ENCODE peak calls at places on chromosomes 13 and 19, in seven cellular contexts. One of them, this sample, is unnamed.

GRCh38 chr13:39956036-39956435 is 300.6 kb downstream of the COG6 start:
- DNase-seq in tibial artery: no peak
- DNase-seq in islet precursor cell: no peak
- DNase-seq in Right ventricle myocardium inferior: no peak
- DNase-seq in anterior cingulate cortex: no peak
- DNase-seq in NCI-H1092 treated with DMSO at 0.1 percent for 48 hours: no peak
- DNase-seq in progenitor cell of endocrine pancreas: no peak
- DNase-seq in this sample: no peak

GRCh38 chr13:36447501-36447900 is 15.2 kb downstream of the CCNA1 start:
- DNase-seq in anterior cingulate cortex: no peak
- DNase-seq in progenitor cell of endocrine pancreas: no peak
- DNase-seq in Right ventricle myocardium inferior: no peak
- DNase-seq in islet precursor cell: no peak
- DNase-seq in tibial artery: no peak
- DNase-seq in NCI-H1092 treated with DMSO at 0.1 percent for 48 hours: no peak
- DNase-seq in this sample: no peak

GRCh38 chr19:45884682-45885555 is 1.0 kb downstream of the IRF2BP1 start:
- DNase-seq in NCI-H1092 treated with DMSO at 0.1 percent for 48 hours: peak
- DNase-seq in Right ventricle myocardium inferior: no peak
- DNase-seq in progenitor cell of endocrine pancreas: no peak
- DNase-seq in islet precursor cell: no peak
- DNase-seq in anterior cingulate cortex: no peak
- DNase-seq in tibial artery: no peak
- DNase-seq in this sample: peak

GRCh38 chr19:55486971-55487883 is 1.0 kb upstream of the SSC5D start:
- DNase-seq in Right ventricle myocardium inferior: peak
- DNase-seq in tibial artery: peak
- DNase-seq in progenitor cell of endocrine pancreas: no peak
- DNase-seq in islet precursor cell: peak
- DNase-seq in NCI-H1092 treated with DMSO at 0.1 percent for 48 hours: no peak
- DNase-seq in anterior cingulate cortex: no peak
- DNase-seq in this sample: no peak

GRCh38 chr19:30865481-30865880 is 483.8 kb downstream of the TSHZ3 start:
- DNase-seq in islet precursor cell: peak
- DNase-seq in NCI-H1092 treated with DMSO at 0.1 percent for 48 hours: no peak
- DNase-seq in progenitor cell of endocrine pancreas: no peak
- DNase-seq in tibial artery: no peak
- DNase-seq in anterior cingulate cortex: no peak
- DNase-seq in Right ventricle myocardium inferior: no peak
- DNase-seq in this sample: no peak

GRCh38 chr19:16588089-16588823 is 16.0 kb upstream of the SLC35E1 start:
- DNase-seq in progenitor cell of endocrine pancreas: no peak
- DNase-seq in Right ventricle myocardium inferior: peak
- DNase-seq in islet precursor cell: peak
- DNase-seq in tibial artery: no peak
- DNase-seq in NCI-H1092 treated with DMSO at 0.1 percent for 48 hours: peak
- DNase-seq in anterior cingulate cortex: peak
- DNase-seq in this sample: no peak

GRCh38 chr13:109569938-109570711 is 216.3 kb downstream of the IRS2 start:
- DNase-seq in progenitor cell of endocrine pancreas: no peak
- DNase-seq in tibial artery: no peak
- DNase-seq in Right ventricle myocardium inferior: peak
- DNase-seq in islet precursor cell: no peak
- DNase-seq in anterior cingulate cortex: no peak
- DNase-seq in NCI-H1092 treated with DMSO at 0.1 percent for 48 hours: no peak
- DNase-seq in this sample: no peak

GRCh38 chr19:38852231-38853044 is 2.7 kb upstream of the HNRNPL start:
- DNase-seq in progenitor cell of endocrine pancreas: peak
- DNase-seq in Right ventricle myocardium inferior: peak
- DNase-seq in tibial artery: peak
- DNase-seq in islet precursor cell: peak
- DNase-seq in anterior cingulate cortex: peak
- DNase-seq in NCI-H1092 treated with DMSO at 0.1 percent for 48 hours: no peak
- DNase-seq in this sample: no peak

GRCh38 chr13:47114030-47114429 is 217.2 kb upstream of the HTR2A start:
- DNase-seq in islet precursor cell: no peak
- DNase-seq in anterior cingulate cortex: no peak
- DNase-seq in tibial artery: no peak
- DNase-seq in NCI-H1092 treated with DMSO at 0.1 percent for 48 hours: no peak
- DNase-seq in Right ventricle myocardium inferior: no peak
- DNase-seq in progenitor cell of endocrine pancreas: no peak
- DNase-seq in this sample: no peak

GRCh38 chr19:24054044-24054935 is 32.7 kb upstream of the ZNF254 start:
- DNase-seq in NCI-H1092 treated with DMSO at 0.1 percent for 48 hours: no peak
- DNase-seq in progenitor cell of endocrine pancreas: no peak
- DNase-seq in Right ventricle myocardium inferior: no peak
- DNase-seq in tibial artery: no peak
- DNase-seq in islet precursor cell: no peak
- DNase-seq in anterior cingulate cortex: no peak
- DNase-seq in this sample: no peak

GRCh38 chr19:56707821-56708220 is 36.3 kb upstream of the ZNF835 start:
- DNase-seq in anterior cingulate cortex: peak
- DNase-seq in tibial artery: no peak
- DNase-seq in NCI-H1092 treated with DMSO at 0.1 percent for 48 hours: no peak
- DNase-seq in islet precursor cell: no peak
- DNase-seq in Right ventricle myocardium inferior: no peak
- DNase-seq in progenitor cell of endocrine pancreas: no peak
- DNase-seq in this sample: no peak

GRCh38 chr19:42030605-42031004 is 36.6 kb upstream of the ATP1A3 start:
- DNase-seq in anterior cingulate cortex: no peak
- DNase-seq in NCI-H1092 treated with DMSO at 0.1 percent for 48 hours: no peak
- DNase-seq in islet precursor cell: no peak
- DNase-seq in Right ventricle myocardium inferior: no peak
- DNase-seq in tibial artery: no peak
- DNase-seq in progenitor cell of endocrine pancreas: no peak
- DNase-seq in this sample: no peak

GRCh38 chr13:25806304-25806974 is 245.4 kb downstream of the SHISA2 start:
- DNase-seq in Right ventricle myocardium inferior: no peak
- DNase-seq in anterior cingulate cortex: no peak
- DNase-seq in progenitor cell of endocrine pancreas: no peak
- DNase-seq in islet precursor cell: no peak
- DNase-seq in tibial artery: no peak
- DNase-seq in NCI-H1092 treated with DMSO at 0.1 percent for 48 hours: no peak
- DNase-seq in this sample: no peak

GRCh38 chr19:6424190-6424938 is at the start of gene KHSRP:
- DNase-seq in progenitor cell of endocrine pancreas: no peak
- DNase-seq in islet precursor cell: no peak
- DNase-seq in Right ventricle myocardium inferior: no peak
- DNase-seq in anterior cingulate cortex: no peak
- DNase-seq in tibial artery: no peak
- DNase-seq in NCI-H1092 treated with DMSO at 0.1 percent for 48 hours: no peak
- DNase-seq in this sample: no peak

GRCh38 chr19:53394522-53394973 is 401 bp upstream of the ZNF765 start:
- DNase-seq in anterior cingulate cortex: peak
- DNase-seq in NCI-H1092 treated with DMSO at 0.1 percent for 48 hours: peak
- DNase-seq in islet precursor cell: peak
- DNase-seq in tibial artery: peak
- DNase-seq in Right ventricle myocardium inferior: peak
- DNase-seq in progenitor cell of endocrine pancreas: peak
- DNase-seq in this sample: no peak

GRCh38 chr13:91722267-91722884 is 324.0 kb downstream of the GPC5 start:
- DNase-seq in NCI-H1092 treated with DMSO at 0.1 percent for 48 hours: peak
- DNase-seq in islet precursor cell: no peak
- DNase-seq in progenitor cell of endocrine pancreas: no peak
- DNase-seq in Right ventricle myocardium inferior: no peak
- DNase-seq in anterior cingulate cortex: no peak
- DNase-seq in tibial artery: no peak
- DNase-seq in this sample: peak

GRCh38 chr19:31946491-31946890 is 398.9 kb upstream of the ZNF507 start:
- DNase-seq in progenitor cell of endocrine pancreas: no peak
- DNase-seq in NCI-H1092 treated with DMSO at 0.1 percent for 48 hours: no peak
- DNase-seq in islet precursor cell: peak
- DNase-seq in tibial artery: no peak
- DNase-seq in Right ventricle myocardium inferior: no peak
- DNase-seq in anterior cingulate cortex: no peak
- DNase-seq in this sample: no peak

GRCh38 chr19:40265763-40266099 is 19.4 kb downstream of the AKT2 start:
- DNase-seq in tibial artery: no peak
- DNase-seq in islet precursor cell: no peak
- DNase-seq in anterior cingulate cortex: no peak
- DNase-seq in progenitor cell of endocrine pancreas: no peak
- DNase-seq in Right ventricle myocardium inferior: no peak
- DNase-seq in NCI-H1092 treated with DMSO at 0.1 percent for 48 hours: no peak
- DNase-seq in this sample: no peak

GRCh38 chr19:24159707-24160106 is 72.7 kb downstream of the ZNF254 start:
- DNase-seq in tibial artery: no peak
- DNase-seq in islet precursor cell: no peak
- DNase-seq in anterior cingulate cortex: no peak
- DNase-seq in NCI-H1092 treated with DMSO at 0.1 percent for 48 hours: no peak
- DNase-seq in progenitor cell of endocrine pancreas: no peak
- DNase-seq in Right ventricle myocardium inferior: no peak
- DNase-seq in this sample: no peak

GRCh38 chr19:36081385-36081784 is 26.7 kb downstream of the WDR62 start:
- DNase-seq in tibial artery: no peak
- DNase-seq in Right ventricle myocardium inferior: no peak
- DNase-seq in NCI-H1092 treated with DMSO at 0.1 percent for 48 hours: no peak
- DNase-seq in islet precursor cell: no peak
- DNase-seq in anterior cingulate cortex: peak
- DNase-seq in progenitor cell of endocrine pancreas: no peak
- DNase-seq in this sample: no peak

GRCh38 chr13:26025771-26026170 is 26.0 kb downstream of the SHISA2 start:
- DNase-seq in Right ventricle myocardium inferior: no peak
- DNase-seq in tibial artery: no peak
- DNase-seq in progenitor cell of endocrine pancreas: no peak
- DNase-seq in islet precursor cell: no peak
- DNase-seq in NCI-H1092 treated with DMSO at 0.1 percent for 48 hours: no peak
- DNase-seq in anterior cingulate cortex: no peak
- DNase-seq in this sample: no peak

GRCh38 chr13:47100214-47100853 is 203.5 kb upstream of the HTR2A start:
- DNase-seq in Right ventricle myocardium inferior: no peak
- DNase-seq in anterior cingulate cortex: no peak
- DNase-seq in progenitor cell of endocrine pancreas: no peak
- DNase-seq in islet precursor cell: no peak
- DNase-seq in tibial artery: no peak
- DNase-seq in NCI-H1092 treated with DMSO at 0.1 percent for 48 hours: no peak
- DNase-seq in this sample: no peak

GRCh38 chr19:2188708-2189385 is 25.1 kb downstream of the DOT1L start:
- DNase-seq in NCI-H1092 treated with DMSO at 0.1 percent for 48 hours: no peak
- DNase-seq in islet precursor cell: no peak
- DNase-seq in anterior cingulate cortex: no peak
- DNase-seq in Right ventricle myocardium inferior: no peak
- DNase-seq in progenitor cell of endocrine pancreas: no peak
- DNase-seq in tibial artery: no peak
- DNase-seq in this sample: no peak

GRCh38 chr13:52827839-52828238 is 20.6 kb downstream of the PCDH8 start:
- DNase-seq in islet precursor cell: no peak
- DNase-seq in NCI-H1092 treated with DMSO at 0.1 percent for 48 hours: peak
- DNase-seq in tibial artery: no peak
- DNase-seq in anterior cingulate cortex: no peak
- DNase-seq in Right ventricle myocardium inferior: no peak
- DNase-seq in progenitor cell of endocrine pancreas: no peak
- DNase-seq in this sample: peak

GRCh38 chr19:11323601-11324078 is 15.8 kb downstream of the RAB3D start:
- DNase-seq in NCI-H1092 treated with DMSO at 0.1 percent for 48 hours: no peak
- DNase-seq in islet precursor cell: no peak
- DNase-seq in anterior cingulate cortex: no peak
- DNase-seq in tibial artery: no peak
- DNase-seq in Right ventricle myocardium inferior: no peak
- DNase-seq in progenitor cell of endocrine pancreas: no peak
- DNase-seq in this sample: no peak

GRCh38 chr19:19399733-19400438 is 5.6 kb upstream of the GATAD2A start:
- DNase-seq in anterior cingulate cortex: no peak
- DNase-seq in islet precursor cell: no peak
- DNase-seq in tibial artery: no peak
- DNase-seq in Right ventricle myocardium inferior: no peak
- DNase-seq in progenitor cell of endocrine pancreas: no peak
- DNase-seq in NCI-H1092 treated with DMSO at 0.1 percent for 48 hours: no peak
- DNase-seq in this sample: no peak

GRCh38 chr13:108859202-108860012 is 230.0 kb downstream of the MYO16 start:
- DNase-seq in islet precursor cell: peak
- DNase-seq in tibial artery: no peak
- DNase-seq in progenitor cell of endocrine pancreas: no peak
- DNase-seq in NCI-H1092 treated with DMSO at 0.1 percent for 48 hours: no peak
- DNase-seq in anterior cingulate cortex: no peak
- DNase-seq in Right ventricle myocardium inferior: no peak
- DNase-seq in this sample: peak

GRCh38 chr13:112907916-112908315 is 61.1 kb upstream of the MCF2L start:
- DNase-seq in Right ventricle myocardium inferior: no peak
- DNase-seq in NCI-H1092 treated with DMSO at 0.1 percent for 48 hours: no peak
- DNase-seq in tibial artery: no peak
- DNase-seq in anterior cingulate cortex: no peak
- DNase-seq in islet precursor cell: no peak
- DNase-seq in progenitor cell of endocrine pancreas: no peak
- DNase-seq in this sample: no peak

GRCh38 chr13:31846182-31846938 is 107.0 kb downstream of the RXFP2 start:
- DNase-seq in islet precursor cell: peak
- DNase-seq in progenitor cell of endocrine pancreas: peak
- DNase-seq in NCI-H1092 treated with DMSO at 0.1 percent for 48 hours: peak
- DNase-seq in anterior cingulate cortex: peak
- DNase-seq in Right ventricle myocardium inferior: peak
- DNase-seq in tibial artery: peak
- DNase-seq in this sample: peak

GRCh38 chr13:108155185-108156106 is 59.9 kb downstream of the LIG4 start:
- DNase-seq in tibial artery: peak
- DNase-seq in progenitor cell of endocrine pancreas: peak
- DNase-seq in Right ventricle myocardium inferior: no peak
- DNase-seq in NCI-H1092 treated with DMSO at 0.1 percent for 48 hours: peak
- DNase-seq in islet precursor cell: no peak
- DNase-seq in anterior cingulate cortex: peak
- DNase-seq in this sample: peak

GRCh38 chr19:2808129-2808941 is 11.3 kb upstream of the ZNF554 start:
- DNase-seq in progenitor cell of endocrine pancreas: no peak
- DNase-seq in anterior cingulate cortex: no peak
- DNase-seq in Right ventricle myocardium inferior: no peak
- DNase-seq in NCI-H1092 treated with DMSO at 0.1 percent for 48 hours: no peak
- DNase-seq in islet precursor cell: peak
- DNase-seq in tibial artery: no peak
- DNase-seq in this sample: no peak

GRCh38 chr13:75908137-75908536 is 272.0 kb downstream of the LMO7 start:
- DNase-seq in Right ventricle myocardium inferior: no peak
- DNase-seq in anterior cingulate cortex: no peak
- DNase-seq in tibial artery: no peak
- DNase-seq in islet precursor cell: peak
- DNase-seq in NCI-H1092 treated with DMSO at 0.1 percent for 48 hours: no peak
- DNase-seq in progenitor cell of endocrine pancreas: no peak
- DNase-seq in this sample: no peak

GRCh38 chr19:18161691-18162039 is 8.7 kb downstream of the PIK3R2 start:
- DNase-seq in islet precursor cell: no peak
- DNase-seq in NCI-H1092 treated with DMSO at 0.1 percent for 48 hours: no peak
- DNase-seq in Right ventricle myocardium inferior: no peak
- DNase-seq in progenitor cell of endocrine pancreas: no peak
- DNase-seq in anterior cingulate cortex: no peak
- DNase-seq in tibial artery: no peak
- DNase-seq in this sample: no peak

GRCh38 chr19:30362156-30362754 is 9.9 kb upstream of the ZNF536 start:
- DNase-seq in NCI-H1092 treated with DMSO at 0.1 percent for 48 hours: no peak
- DNase-seq in progenitor cell of endocrine pancreas: no peak
- DNase-seq in tibial artery: no peak
- DNase-seq in Right ventricle myocardium inferior: no peak
- DNase-seq in islet precursor cell: peak
- DNase-seq in anterior cingulate cortex: no peak
- DNase-seq in this sample: no peak

This sample was measured in NCI-H1105 treated with DMSO at 0.1 percent for 48 hours.